ENCODE peak calls at places on chromosome 10, in six cellular contexts. F is heart right ventricle, B is Peyer's patch, T is A549, D is prostate gland, Y is psoas muscle. N is an unnamed sample.

GRCh38 chr10:71708301-71708703 is 11.3 kb downstream of the C10orf105 start:
- DNase-seq in T (peak; percentile 42), F (peak; percentile 50), B (peak; percentile 81), Y (peak; percentile 75), D (peak; percentile 21), N (peak; percentile 61)

GRCh38 chr10:100744136-100744979 is 1.0 kb upstream of the PAX2 start:
- DNase-seq in B (no peak), T (peak; percentile 42), D (no peak), Y (no peak), F (no peak), N (no peak)

GRCh38 chr10:119524720-119525070 is 17.8 kb downstream of the RGS10 start:
- DNase-seq in T (no peak), Y (no peak), F (no peak), D (no peak), B (no peak), N (no peak)

GRCh38 chr10:69326692-69327091 is 48.4 kb downstream of the HK1 start:
- DNase-seq in B (no peak), D (no peak), Y (no peak), T (no peak), F (no peak), N (no peak)

GRCh38 chr10:49751636-49752510 is 10.2 kb downstream of the OGDHL start:
- DNase-seq in Y (no peak), D (no peak), B (no peak), F (no peak), T (no peak), N (no peak)

GRCh38 chr10:114437456-114438292 is 33.4 kb upstream of the AFAP1L2 start:
- DNase-seq in B (no peak), D (no peak), T (peak; percentile 41), F (no peak), Y (no peak), N (no peak)

GRCh38 chr10:110358869-110359629 is 54.3 kb upstream of the SMNDC1 start:
- DNase-seq in B (peak; percentile 51), F (no peak), Y (no peak), D (peak; percentile 45), T (peak; percentile 37), N (no peak)

GRCh38 chr10:96339956-96340904 is 18.6 kb downstream of the OPALIN start:
- DNase-seq in Y (peak; percentile 54), D (peak; percentile 30), F (peak; percentile 52), B (peak; percentile 76), T (peak; percentile 71), N (no peak)

GRCh38 chr10:88889559-88890337 is 9.7 kb downstream of the STAMBPL1 start:
- DNase-seq in B (no peak), T (no peak), D (no peak), F (no peak), Y (no peak), N (no peak)

GRCh38 chr10:66837990-66838389 is 87.8 kb upstream of the LRRTM3 start:
- DNase-seq in F (no peak), D (no peak), Y (no peak), B (no peak), T (no peak), N (no peak)

GRCh38 chr10:86385806-86386205 is 19.2 kb upstream of the GRID1 start:
- DNase-seq in T (no peak), F (no peak), D (no peak), B (no peak), Y (no peak), N (no peak)

GRCh38 chr10:31584098-31584631 is 265.1 kb downstream of the ZEB1 start:
- DNase-seq in Y (no peak), T (no peak), B (no peak), F (no peak), D (no peak), N (no peak)

GRCh38 chr10:101217450-101218281 is 11.6 kb downstream of the LBX1 start:
- DNase-seq in D (no peak), F (no peak), T (peak; percentile 72), Y (no peak), B (no peak), N (no peak)

GRCh38 chr10:251982-252582 is 116.8 kb downstream of the ZMYND11 start:
- DNase-seq in D (no peak), Y (no peak), B (no peak), F (no peak), T (no peak), N (no peak)

GRCh38 chr10:129192344-129193128 is 274.5 kb upstream of the MGMT start:
- DNase-seq in Y (peak; percentile 90), F (peak; percentile 9), D (no peak), T (no peak), B (peak; percentile 54), N (no peak)

GRCh38 chr10:77715081-77715480 is 77.5 kb upstream of the KCNMA1 start:
- DNase-seq in Y (no peak), F (no peak), B (no peak), T (peak; percentile 23), D (no peak), N (no peak)

GRCh38 chr10:35613597-35614226 is 8.6 kb downstream of the GJD4 start:
- DNase-seq in Y (no peak), D (no peak), F (no peak), T (peak; percentile 46), B (no peak), N (no peak)

GRCh38 chr10:122172311-122173008 is 98.6 kb upstream of the BTBD16 start:
- DNase-seq in D (no peak), F (peak; percentile 22), B (no peak), Y (no peak), T (no peak), N (no peak)

GRCh38 chr10:122171270-122171669 is 99.8 kb upstream of the BTBD16 start:
- DNase-seq in F (no peak), Y (no peak), T (no peak), D (no peak), B (no peak), N (no peak)

GRCh38 chr10:122176232-122176865 is 94.7 kb upstream of the BTBD16 start:
- DNase-seq in B (no peak), F (no peak), T (no peak), Y (no peak), D (no peak), N (no peak)

GRCh38 chr10:122173337-122173736 is 97.8 kb upstream of the BTBD16 start:
- DNase-seq in B (no peak), D (no peak), F (peak; percentile 42), Y (peak; percentile 79), T (no peak), N (no peak)

GRCh38 chr10:122173766-122174435 is 97.2 kb upstream of the BTBD16 start:
- DNase-seq in T (no peak), Y (no peak), B (no peak), D (no peak), F (no peak), N (no peak)
- H3K4me1 ChIP-seq in T (peaks cover 37% of the 10 kb centered on the region), Y (peaks cover 21% of the 10 kb centered on the region), B (no peaks in the 10 kb centered on the region), D (no peaks in the 10 kb centered on the region), F (peaks cover 42% of the 10 kb centered on the region), N (no peaks in the 10 kb centered on the region)

GRCh38 chr10:3867454-3868273 is 82.7 kb upstream of the KLF6 start:
- DNase-seq in F (no peak), Y (no peak), D (no peak), B (no peak), T (no peak), N (no peak)

GRCh38 chr10:3865565-3865964 is 80.6 kb upstream of the KLF6 start:
- DNase-seq in D (no peak), B (no peak), T (no peak), Y (no peak), F (no peak), N (no peak)

GRCh38 chr10:3869036-3869435 is 84.0 kb upstream of the KLF6 start:
- DNase-seq in Y (no peak), F (no peak), T (no peak), B (no peak), D (no peak), N (no peak)

GRCh38 chr10:3866347-3866746 is 81.3 kb upstream of the KLF6 start:
- DNase-seq in D (no peak), F (no peak), Y (no peak), B (no peak), T (no peak), N (no peak)

GRCh38 chr10:3868274-3868669 is 83.3 kb upstream of the KLF6 start:
- DNase-seq in T (no peak), F (no peak), D (no peak), B (no peak), Y (no peak), N (no peak)
- H3K4me1 ChIP-seq in T (peaks cover 14% of the 10 kb centered on the region), F (peaks cover 2% of the 10 kb centered on the region), D (no peaks in the 10 kb centered on the region), B (peaks cover 40% of the 10 kb centered on the region), Y (no peaks in the 10 kb centered on the region), N (peaks cover 14% of the 10 kb centered on the region)

DNA sequence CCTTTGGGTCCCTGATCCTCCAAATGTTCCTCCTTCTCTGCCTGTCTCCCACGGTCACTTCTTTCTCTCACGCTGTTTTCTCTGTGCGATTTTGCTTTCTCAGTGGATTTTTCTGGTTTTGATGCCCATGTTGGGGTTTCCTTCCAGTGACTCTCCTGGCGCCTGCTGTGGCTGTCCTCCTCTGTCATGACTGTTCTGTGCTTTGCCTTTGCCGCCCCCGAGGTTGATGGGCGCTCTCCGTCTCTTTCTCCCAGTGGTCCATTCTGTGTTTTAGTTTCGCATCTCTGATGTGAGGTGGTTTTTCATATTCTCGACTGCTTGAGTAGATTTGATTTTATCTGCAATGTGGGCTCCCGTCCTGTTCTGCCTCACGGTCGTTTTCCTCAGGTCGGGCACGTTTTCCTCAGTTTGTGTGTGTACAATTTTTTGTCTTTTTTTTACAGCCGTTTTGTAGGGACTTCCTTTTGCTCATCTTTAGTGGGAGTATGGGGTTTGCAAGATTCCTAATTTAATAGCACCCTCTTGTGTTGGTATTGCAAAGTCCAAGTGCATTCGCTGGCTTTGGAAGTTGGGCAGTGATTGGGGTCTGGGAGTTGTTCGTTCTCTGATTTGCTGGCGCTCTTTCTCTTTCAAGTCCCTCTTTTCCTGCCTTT is 100.0 kb downstream of the INPP5A start:
- DNase-seq in D (peak; percentile 39), B (peak; percentile 53), T (peak; percentile 66), Y (peak; percentile 21), F (no peak), N (no peak)
- H3K4me1 ChIP-seq in D (peaks cover 10% of the 10 kb centered on the region), B (peaks cover 44% of the 10 kb centered on the region), T (peaks cover 3% of the 10 kb centered on the region), Y (peaks cover 30% of the 10 kb centered on the region), F (peaks cover 72% of the 10 kb centered on the region), N (peaks cover 8% of the 10 kb centered on the region)

GRCh38 chr10:30389543-30389942 is 40.5 kb upstream of the MTPAP start:
- DNase-seq in F (no peak), D (no peak), B (no peak), Y (no peak), T (no peak), N (no peak)

GRCh38 chr10:30390207-30390606 is 41.1 kb upstream of the MTPAP start:
- DNase-seq in Y (no peak), D (no peak), T (no peak), F (no peak), B (no peak), N (no peak)

GRCh38 chr10:30386801-30387588 is 37.9 kb upstream of the MTPAP start:
- DNase-seq in B (no peak), F (no peak), Y (no peak), T (no peak), D (no peak), N (no peak)

GRCh38 chr10:30384791-30385201 is 35.7 kb upstream of the MTPAP start:
- DNase-seq in D (no peak), Y (no peak), F (no peak), T (peak; percentile 67), B (no peak), N (no peak)

DNA sequence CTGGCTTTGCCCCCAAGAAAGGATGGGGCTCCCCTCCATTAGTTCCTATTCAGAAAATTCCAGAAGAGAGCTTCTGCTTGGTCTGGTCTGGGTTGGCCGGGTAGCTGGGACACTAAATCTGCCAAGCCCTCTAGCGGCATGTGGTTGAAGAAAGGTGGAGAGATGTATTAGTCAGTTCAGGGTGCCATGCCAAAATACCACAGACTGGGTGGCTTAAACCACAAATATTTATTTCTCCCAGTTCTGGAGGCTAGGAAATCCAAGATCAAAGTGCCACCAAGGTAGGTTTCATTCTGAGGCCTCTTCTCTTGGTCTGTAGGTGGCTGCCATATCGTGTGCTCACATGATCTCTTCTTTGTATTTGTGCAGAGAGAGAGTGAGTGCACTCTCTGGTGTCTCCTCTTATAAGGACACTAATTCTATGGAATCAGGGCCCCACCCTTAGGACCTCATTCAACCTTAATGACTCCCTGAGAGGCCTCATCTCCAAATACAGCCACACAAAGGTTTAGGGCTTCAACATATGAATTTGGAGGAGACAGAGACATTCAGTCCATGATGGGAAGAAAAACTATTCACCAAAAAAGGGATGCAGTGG is 38.7 kb upstream of the MTPAP start:
- DNase-seq in F (no peak), B (no peak), D (no peak), T (peak; percentile 21), Y (no peak), N (no peak)
- H3K4me1 ChIP-seq in F (peaks cover 10% of the 10 kb centered on the region), B (peaks cover 3% of the 10 kb centered on the region), D (no peaks in the 10 kb centered on the region), T (peaks cover 5% of the 10 kb centered on the region), Y (peaks cover 3% of the 10 kb centered on the region), N (no peaks in the 10 kb centered on the region)

N was measured in CD8-positive, alpha-beta memory T cell.